ENCODE peak calls at places on chromosomes 12 and 14, in nine cellular contexts. C is gastrocnemius medialis, M is endodermal cell, Q is left ventricle myocardium inferior, V is tibial nerve, G is pancreas, D is psoas muscle, K is dorsolateral prefrontal cortex, A is heart left ventricle. U is an unnamed sample.

GRCh38 chr14:100402631-100403030 is 79.5 kb downstream of the SLC25A47 start:
- DNase-seq in A (no peak), G (no peak), D (no peak), Q (no peak), K (no peak), M (no peak), V (no peak), C (no peak), U (no peak)

GRCh38 chr12:19683178-19683927 is 244.1 kb downstream of the AEBP2 start:
- DNase-seq in Q (no peak), V (no peak), C (no peak), K (no peak), M (no peak), A (no peak), D (no peak), G (no peak), U (no peak)

GRCh38 chr12:79988368-79988767 is 53.5 kb upstream of the PPP1R12A start:
- DNase-seq in K (no peak), A (no peak), V (no peak), M (no peak), C (no peak), Q (no peak), G (no peak), D (no peak), U (no peak)

GRCh38 chr12:49131973-49132461 is 822 bp upstream of the TUBA1B start:
- DNase-seq in A (no peak), V (peak), K (no peak), C (no peak), D (no peak), G (no peak), Q (no peak), M (no peak), U (no peak)

GRCh38 chr14:90447720-90448497 is 51.1 kb downstream of the CALM1 start:
- DNase-seq in K (no peak), M (peak), A (no peak), D (no peak), Q (no peak), V (no peak), G (no peak), C (no peak), U (no peak)

GRCh38 chr12:753401-754237 is 1.2 kb downstream of the WNK1 start:
- DNase-seq in V (peak), A (peak), Q (peak), C (peak), D (peak), M (peak), K (no peak), G (peak), U (peak)

GRCh38 chr12:110531741-110532333 is 29.7 kb downstream of the RAD9B start:
- DNase-seq in V (no peak), D (no peak), K (no peak), C (no peak), M (no peak), A (no peak), G (no peak), Q (no peak), U (no peak)

GRCh38 chr14:103973354-103973753 is 31.0 kb upstream of the RD3L start:
- DNase-seq in V (no peak), Q (no peak), K (no peak), M (no peak), D (no peak), C (no peak), G (no peak), A (no peak), U (no peak)

GRCh38 chr12:51238037-51238509 is 553 bp upstream of the DAZAP2 start:
- DNase-seq in K (no peak), M (no peak), C (no peak), G (no peak), V (no peak), D (no peak), A (no peak), Q (no peak), U (no peak)

GRCh38 chr14:80629606-80630005 is 311.9 kb downstream of the CEP128 start:
- DNase-seq in M (no peak), C (no peak), A (no peak), V (no peak), Q (no peak), G (no peak), D (no peak), K (no peak), U (no peak)

GRCh38 chr12:52603314-52603713 is 2.1 kb upstream of the KRT72 start:
- DNase-seq in A (no peak), D (no peak), K (no peak), Q (no peak), M (peak), V (no peak), C (no peak), G (no peak), U (no peak)

GRCh38 chr14:90733139-90733808 is 83.0 kb downstream of the TTC7B start:
- DNase-seq in C (peak), K (peak), G (no peak), Q (peak), M (no peak), A (no peak), V (no peak), D (no peak), U (no peak)

GRCh38 chr14:34336501-34336900 is 125.5 kb downstream of the SPTSSA start:
- DNase-seq in M (no peak), C (no peak), G (no peak), D (no peak), Q (no peak), K (no peak), A (no peak), V (no peak), U (no peak)

GRCh38 chr12:58443273-58443980 is 476.9 kb downstream of the LRIG3 start:
- DNase-seq in V (no peak), Q (no peak), M (peak), D (no peak), G (no peak), C (no peak), A (no peak), K (no peak), U (no peak)

GRCh38 chr14:25400607-25401206 is 350.8 kb upstream of the STXBP6 start:
- DNase-seq in G (no peak), A (no peak), D (no peak), V (peak), Q (no peak), K (peak), C (no peak), M (peak), U (no peak)

GRCh38 chr12:95805864-95806669 is 15.5 kb upstream of the NTN4 start:
- DNase-seq in G (no peak), Q (no peak), A (no peak), M (no peak), C (no peak), V (peak), D (no peak), K (no peak), U (no peak)

GRCh38 chr14:74881425-74882102 is at the start of gene DLST:
- DNase-seq in K (peak), Q (peak), C (peak), V (peak), M (peak), A (peak), G (peak), D (peak), U (peak)

GRCh38 chr12:113857371-113857770 is 108.8 kb downstream of the RBM19 start:
- DNase-seq in V (no peak), D (no peak), M (no peak), Q (no peak), A (no peak), C (no peak), G (no peak), K (no peak), U (no peak)

GRCh38 chr14:104385189-104386135 is 194.1 kb upstream of the C14orf180 start:
- DNase-seq in V (no peak), C (no peak), K (no peak), A (no peak), G (no peak), Q (no peak), M (peak), D (no peak), U (peak)

GRCh38 chr12:92292016-92292415 is 146.4 kb upstream of the BTG1 start:
- DNase-seq in C (no peak), G (no peak), Q (no peak), D (no peak), M (peak), A (no peak), K (no peak), V (no peak), U (no peak)

GRCh38 chr12:65948320-65949008 is 124.2 kb downstream of the HMGA2 start:
- DNase-seq in Q (peak), A (peak), D (peak), K (peak), G (peak), M (no peak), C (peak), V (peak), U (no peak)

GRCh38 chr14:95507701-95508103 is 8.7 kb downstream of the SYNE3 start:
- DNase-seq in Q (no peak), D (no peak), M (no peak), V (no peak), K (no peak), C (peak), G (no peak), A (no peak), U (no peak)

GRCh38 chr14:38342803-38343202 is 86.9 kb upstream of the CLEC14A start:
- DNase-seq in C (no peak), M (no peak), D (no peak), G (no peak), K (no peak), Q (no peak), A (no peak), V (no peak), U (no peak)

GRCh38 chr14:55582741-55583140 is 2.7 kb downstream of the KTN1 start:
- DNase-seq in V (no peak), A (no peak), D (no peak), C (no peak), M (no peak), G (no peak), K (no peak), Q (no peak), U (no peak)

GRCh38 chr14:22518073-22518472 is 71.0 kb downstream of the DAD1 start:
- DNase-seq in A (no peak), K (no peak), C (no peak), D (no peak), V (no peak), Q (no peak), G (no peak), M (peak), U (no peak)

GRCh38 chr12:93677195-93678064 is at the start of gene CRADD:
- DNase-seq in D (peak), C (peak), K (peak), M (peak), A (peak), Q (peak), G (peak), V (peak), U (peak)

GRCh38 chr14:95895720-95896119 is 19.1 kb downstream of the TUNAR start:
- DNase-seq in C (no peak), K (no peak), V (no peak), M (peak), A (no peak), Q (no peak), D (no peak), G (no peak), U (no peak)

GRCh38 chr12:57631566-57632368 is 1.2 kb downstream of the B4GALNT1 start:
- DNase-seq in K (no peak), Q (no peak), V (no peak), C (no peak), D (peak), G (no peak), A (peak), M (no peak), U (peak)

GRCh38 chr12:34391771-34392581 is 369.7 kb downstream of the ALG10 start:
- DNase-seq in K (no peak), D (peak), M (peak), C (no peak), Q (peak), G (no peak), V (no peak), A (no peak), U (peak)

GRCh38 chr14:72617391-72618011 is 276.4 kb downstream of the DPF3 start:
- DNase-seq in D (no peak), C (peak), G (no peak), A (peak), V (peak), K (no peak), M (no peak), Q (peak), U (peak)

GRCh38 chr14:24307575-24308341 is at the start of gene CIDEB:
- DNase-seq in V (peak), Q (peak), K (peak), G (peak), C (no peak), A (no peak), D (no peak), M (peak), U (no peak)

GRCh38 chr12:71904629-71905028 is 34.0 kb upstream of the TPH2 start:
- DNase-seq in M (no peak), A (no peak), G (no peak), D (no peak), V (no peak), C (no peak), K (no peak), Q (no peak), U (no peak)

GRCh38 chr12:253116-253831 is 9.4 kb downstream of the SLC6A13 start:
- DNase-seq in K (no peak), M (peak), D (no peak), G (no peak), C (no peak), Q (no peak), V (no peak), A (no peak), U (no peak)

GRCh38 chr12:6996040-6996441 is 22.2 kb downstream of the LPCAT3 start:
- DNase-seq in A (no peak), C (peak), V (no peak), Q (no peak), M (peak), D (peak), K (no peak), G (no peak), U (no peak)

GRCh38 chr14:55329999-55330710 is 58.9 kb downstream of the FBXO34 start:
- DNase-seq in A (no peak), C (no peak), G (no peak), V (no peak), K (no peak), D (no peak), Q (no peak), M (no peak), U (no peak)

GRCh38 chr12:102927220-102927619 is 10.2 kb upstream of the PAH start:
- DNase-seq in K (no peak), M (no peak), Q (no peak), D (no peak), V (no peak), A (no peak), G (no peak), C (no peak), U (no peak)

GRCh38 chr12:47990351-47991105 is 13.7 kb downstream of the COL2A1 start:
- DNase-seq in D (no peak), V (no peak), G (no peak), K (no peak), C (no peak), Q (no peak), A (no peak), M (no peak), U (no peak)

GRCh38 chr14:69770559-69770958 is 3.6 kb downstream of the SRSF5 start:
- DNase-seq in G (no peak), D (no peak), A (no peak), K (no peak), V (no peak), C (no peak), M (peak), Q (no peak), U (no peak)

GRCh38 chr14:69771136-69771535 is 4.2 kb downstream of the SRSF5 start:
- DNase-seq in G (no peak), V (no peak), K (no peak), M (peak), A (no peak), Q (no peak), D (no peak), C (no peak), U (no peak)

GRCh38 chr14:69773571-69774276 is 6.8 kb downstream of the SRSF5 start:
- DNase-seq in C (no peak), Q (no peak), M (peak), D (no peak), G (no peak), K (no peak), A (no peak), V (no peak), U (no peak)

GRCh38 chr14:69775012-69775411 is 8.1 kb downstream of the SRSF5 start:
- DNase-seq in D (no peak), A (no peak), M (no peak), K (no peak), V (no peak), Q (no peak), C (no peak), G (no peak), U (no peak)

GRCh38 chr14:69772082-69773017 is 5.4 kb downstream of the SRSF5 start:
- DNase-seq in G (no peak), V (no peak), D (no peak), K (no peak), C (no peak), M (peak), Q (no peak), A (no peak), U (no peak)
- H3K27ac ChIP-seq in G (no peak), V (no peak), D (no peak), K (no peak), C (no peak), M (no peak), Q (no peak), A (no peak), U (no peak)

GRCh38 chr12:106986135-106986534 is 811 bp downstream of the MTERF2 start:
- DNase-seq in K (no peak), D (no peak), M (no peak), Q (no peak), C (no peak), A (no peak), G (no peak), V (no peak), U (no peak)
- H3K4me3 ChIP-seq in K (peak), D (peak), M (peak), Q (peak), C (peak), A (peak), G (peak), V (peak), U (peak)

GRCh38 chr12:8779281-8779680 is 43.1 kb upstream of the A2ML1 start:
- DNase-seq in Q (no peak), M (peak), C (no peak), D (no peak), V (no peak), K (no peak), A (peak), G (no peak), U (no peak)

GRCh38 chr12:8781326-8781725 is 41.1 kb upstream of the A2ML1 start:
- DNase-seq in C (no peak), G (no peak), Q (no peak), K (no peak), V (no peak), A (no peak), M (peak), D (no peak), U (no peak)

GRCh38 chr12:8779862-8780261 is 42.6 kb upstream of the A2ML1 start:
- DNase-seq in V (no peak), K (no peak), C (no peak), A (no peak), D (no peak), Q (no peak), M (no peak), G (no peak), U (no peak)

GRCh38 chr12:8784464-8784863 is 38.0 kb upstream of the A2ML1 start:
- DNase-seq in G (no peak), K (no peak), C (no peak), V (no peak), M (peak), A (no peak), D (no peak), Q (no peak), U (no peak)

GRCh38 chr12:8780389-8780788 is 42.0 kb upstream of the A2ML1 start:
- DNase-seq in D (no peak), C (no peak), V (no peak), A (no peak), G (no peak), Q (no peak), M (peak), K (no peak), U (no peak)
- TF ChIP-seq CTCF in D (no peak), C (no peak), V (peak), A (peak), G (no peak), Q (peak), M (peak), K (peak), U (no peak)

DNA sequence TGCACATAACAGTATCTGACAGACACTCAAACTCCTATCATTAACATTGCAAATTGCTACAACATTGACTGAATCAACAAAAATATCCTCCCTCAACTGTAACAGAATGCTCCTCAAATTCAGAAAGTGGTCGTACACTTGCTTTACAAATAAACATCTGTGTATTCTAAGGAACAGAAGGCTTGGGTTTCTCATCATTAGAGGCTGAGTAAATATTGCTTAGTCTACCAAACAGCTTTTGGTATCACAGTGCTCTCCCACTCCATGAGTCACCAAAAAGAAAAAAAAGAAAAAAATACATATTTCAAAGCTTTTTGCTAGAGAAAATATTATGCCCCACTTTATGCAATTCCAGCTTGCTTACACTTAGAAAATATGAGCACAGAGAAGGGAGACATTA is 23.9 kb downstream of the FERMT2 start:
- DNase-seq in M (no peak), V (no peak), Q (no peak), G (no peak), K (no peak), C (no peak), A (no peak), D (no peak), U (no peak)
- H3K27ac ChIP-seq in M (no peak), V (no peak), Q (peak), G (no peak), K (no peak), C (no peak), A (no peak), D (no peak), U (peak)

GRCh38 chr14:52268191-52269061 is 928 bp downstream of the PTGDR start:
- DNase-seq in A (no peak), Q (no peak), C (no peak), V (no peak), M (peak), D (no peak), G (no peak), K (no peak), U (no peak)
- H3K4me3 ChIP-seq in A (peak), Q (peak), C (peak), V (peak), M (peak), D (peak), G (peak), K (peak), U (peak)

GRCh38 chr12:62009445-62009844 is 250.8 kb upstream of the USP15 start:
- DNase-seq in C (no peak), A (no peak), K (no peak), Q (no peak), D (no peak), M (no peak), G (no peak), V (no peak), U (no peak)

GRCh38 chr12:62008703-62009102 is 251.5 kb upstream of the USP15 start:
- DNase-seq in A (no peak), G (no peak), C (no peak), K (no peak), M (no peak), D (no peak), Q (no peak), V (no peak), U (no peak)

DNA sequence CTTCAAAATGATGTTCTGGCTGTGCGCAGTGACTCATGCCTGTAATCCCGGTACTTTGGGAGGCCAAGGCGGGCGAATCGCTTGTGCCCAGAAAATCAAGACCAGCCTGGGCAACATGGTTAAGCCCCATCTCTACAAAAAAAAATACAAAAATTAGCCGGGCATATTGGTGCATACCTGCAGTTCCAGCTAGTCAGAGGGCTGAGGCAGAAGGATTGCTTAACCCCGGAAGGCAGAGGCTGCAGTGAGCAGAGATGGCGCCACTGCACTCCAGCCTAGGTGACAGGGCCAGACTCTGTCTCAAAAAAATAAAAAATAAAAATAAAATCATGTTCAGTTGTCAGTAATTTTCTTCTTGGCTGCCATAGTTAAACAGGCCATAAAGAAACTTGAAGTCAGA is 245.9 kb upstream of the USP15 start:
- DNase-seq in C (no peak), V (no peak), A (no peak), M (no peak), D (no peak), G (no peak), Q (no peak), K (no peak), U (no peak)
- TF ChIP-seq CTCF in C (no peak), V (no peak), A (no peak), M (peak), D (no peak), G (no peak), Q (no peak), K (no peak), U (no peak)

GRCh38 chr12:2384533-2385328 is 331.9 kb downstream of the CACNA1C start:
- DNase-seq in K (no peak), C (no peak), A (peak), V (peak), Q (no peak), M (peak), G (no peak), D (no peak), U (peak)

GRCh38 chr12:2384029-2384386 is 331.2 kb downstream of the CACNA1C start:
- DNase-seq in C (no peak), K (no peak), D (no peak), V (peak), G (no peak), Q (no peak), A (no peak), M (no peak), U (peak)

GRCh38 chr12:2385529-2385928 is 332.7 kb downstream of the CACNA1C start:
- DNase-seq in K (no peak), V (no peak), M (peak), A (no peak), C (no peak), D (no peak), G (no peak), Q (no peak), U (peak)

GRCh38 chr12:2382391-2383155 is 329.8 kb downstream of the CACNA1C start:
- DNase-seq in M (peak), Q (no peak), D (no peak), V (no peak), A (no peak), K (no peak), G (no peak), C (no peak), U (no peak)

GRCh38 chr12:2383276-2384028 is 330.7 kb downstream of the CACNA1C start:
- DNase-seq in C (no peak), A (no peak), M (peak), G (no peak), K (no peak), D (no peak), Q (no peak), V (no peak), U (peak)
- H3K27ac ChIP-seq in C (peak), A (no peak), M (no peak), G (no peak), K (peak), D (no peak), Q (peak), V (no peak), U (peak)

U was measured in coronary artery.